ENCODE peak calls at places on chromosomes 4 and X, in nine cellular contexts. M is T1000; X is NCI-H1930; J is RPMI8226; Z is cerebellar nuclear complex; C is stimulated activated CD4-positive, alpha-beta T cell treated with anti-CD3 and anti-CD28 coated beads, Interleukin-4, amount 100 ng/mL, for 4 hours; R is endothelial cell; A is T-helper 2 cell; B is bronchial epithelial cell. Y is an unnamed sample.

GRCh38 chr4:108834167-108834566 is 71.3 kb upstream of the ETNPPL start:
- DNase-seq in M (peak), X (no peak), J (no peak), Z (no peak), C (no peak), R (no peak), A (no peak), B (peak), Y (peak)

GRCh38 chr4:124262211-124263179 is 450.0 kb downstream of the ANKRD50 start:
- DNase-seq in M (peak), X (peak), J (peak), Z (no peak), C (peak), R (peak), A (no peak), B (peak), Y (peak)

GRCh38 chr4:10007436-10007740 is 13.9 kb downstream of the SLC2A9 start:
- DNase-seq in M (no peak), X (no peak), J (no peak), Z (no peak), C (no peak), R (no peak), A (no peak), B (no peak), Y (no peak)

GRCh38 chr4:108204518-108204917 is 35.8 kb upstream of the LEF1 start:
- DNase-seq in M (no peak), X (no peak), J (no peak), Z (no peak), C (no peak), R (no peak), A (no peak), B (peak), Y (no peak)

GRCh38 chr4:25113915-25114904 is 46.0 kb downstream of the SEPSECS start:
- DNase-seq in M (no peak), X (no peak), J (no peak), Z (no peak), C (no peak), R (no peak), A (no peak), B (peak), Y (peak)

GRCh38 chr4:155787113-155787710 is 28.4 kb downstream of the GUCY1B1 start:
- DNase-seq in M (peak), X (peak), J (peak), Z (no peak), C (no peak), R (peak), A (no peak), B (peak), Y (peak)

GRCh38 chr4:66357316-66357715 is 687.0 kb upstream of the EPHA5 start:
- DNase-seq in M (no peak), X (peak), J (no peak), Z (no peak), C (no peak), R (no peak), A (no peak), B (no peak), Y (peak)

GRCh38 chr4:82721819-82722423 is 76.7 kb downstream of the SCD5 start:
- DNase-seq in M (no peak), X (no peak), J (peak), Z (no peak), C (no peak), R (no peak), A (no peak), B (peak), Y (no peak)

GRCh38 chr4:138835833-138836521 is 179.6 kb upstream of the NOCT start:
- DNase-seq in M (no peak), X (no peak), J (no peak), Z (no peak), C (no peak), R (no peak), A (no peak), B (peak), Y (peak)

GRCh38 chr4:26873391-26874026 is 12.9 kb downstream of the STIM2 start:
- DNase-seq in M (no peak), X (no peak), J (no peak), Z (no peak), C (no peak), R (peak), A (no peak), B (no peak), Y (no peak)

GRCh38 chr4:189800545-189801088 is 140.1 kb upstream of the FRG1 start:
- DNase-seq in M (no peak), X (no peak), J (no peak), Z (no peak), C (no peak), R (no peak), A (no peak), B (no peak), Y (no peak)

GRCh38 chr4:89681219-89681618 is 155.7 kb downstream of the SNCA start:
- DNase-seq in M (no peak), X (no peak), J (no peak), Z (no peak), C (no peak), R (peak), A (no peak), B (peak), Y (peak)

GRCh38 chr4:25888781-25889180 is 25.2 kb upstream of the SMIM20 start:
- DNase-seq in M (no peak), X (no peak), J (no peak), Z (no peak), C (no peak), R (no peak), A (no peak), B (peak), Y (peak)

GRCh38 chr4:105619193-105619931 is 66.9 kb downstream of the ARHGEF38 start:
- DNase-seq in M (no peak), X (peak), J (no peak), Z (no peak), C (no peak), R (no peak), A (no peak), B (peak), Y (no peak)

GRCh38 chr4:94880976-94881375 is 123.2 kb downstream of the BMPR1B start:
- DNase-seq in M (no peak), X (no peak), J (no peak), Z (no peak), C (no peak), R (no peak), A (no peak), B (no peak), Y (no peak)

GRCh38 chr4:70734168-70734954 is 12.6 kb downstream of the RUFY3 start:
- DNase-seq in M (no peak), X (no peak), J (peak), Z (no peak), C (no peak), R (no peak), A (no peak), B (peak), Y (peak)

GRCh38 chr4:74364649-74365491 is at the start of gene EREG:
- DNase-seq in M (no peak), X (no peak), J (no peak), Z (no peak), C (no peak), R (peak), A (no peak), B (peak), Y (peak)

GRCh38 chrX:39242187-39242586 is 440.9 kb downstream of the MID1IP1 start:
- DNase-seq in M (no peak), X (no peak), J (peak), Z (no peak), C (no peak), R (peak), A (no peak), B (peak), Y (peak)

GRCh38 chr4:10019521-10020051 is 1.7 kb downstream of the SLC2A9 start:
- DNase-seq in M (no peak), X (no peak), J (no peak), Z (no peak), C (no peak), R (no peak), A (no peak), B (no peak), Y (no peak)

GRCh38 chr4:186752310-186752709 is 28.7 kb upstream of the FAT1 start:
- DNase-seq in M (no peak), X (no peak), J (no peak), Z (no peak), C (no peak), R (no peak), A (no peak), B (no peak), Y (no peak)

GRCh38 chr4:106315476-106315967 is 487 bp downstream of the TBCK start:
- DNase-seq in M (no peak), X (no peak), J (peak), Z (peak), C (no peak), R (no peak), A (peak), B (peak), Y (peak)

GRCh38 chrX:47540754-47541538 is 20.1 kb upstream of the ARAF start:
- DNase-seq in M (peak), X (peak), J (peak), Z (peak), C (no peak), R (peak), A (no peak), B (peak), Y (peak)

GRCh38 chr4:184843984-184844554 is 18.3 kb upstream of the ACSL1 start:
- DNase-seq in M (no peak), X (no peak), J (no peak), Z (no peak), C (no peak), R (no peak), A (no peak), B (no peak), Y (no peak)

GRCh38 chr4:105978684-105979296 is 83.5 kb downstream of the NPNT start:
- DNase-seq in M (peak), X (no peak), J (no peak), Z (no peak), C (no peak), R (no peak), A (no peak), B (peak), Y (peak)

GRCh38 chr4:85787133-85787532 is 312.2 kb downstream of the ARHGAP24 start:
- DNase-seq in M (no peak), X (no peak), J (no peak), Z (no peak), C (no peak), R (no peak), A (no peak), B (peak), Y (peak)

GRCh38 chr4:114093221-114093715 is 113.8 kb upstream of the ARSJ start:
- DNase-seq in M (no peak), X (peak), J (no peak), Z (no peak), C (no peak), R (no peak), A (no peak), B (no peak), Y (no peak)

GRCh38 chr4:167930171-167930570 is 162.2 kb upstream of the ANXA10 start:
- DNase-seq in M (no peak), X (no peak), J (no peak), Z (no peak), C (no peak), R (no peak), A (no peak), B (no peak), Y (no peak)

Y was measured in mammary epithelial cell.